ENCODE peak calls at places on chromosomes 6 and 20, in four cellular contexts. V is activated B cell treated with CpG ODN at 0.5 μM for 24 hours, K is adrenal gland, U is DND-41. Z is an unnamed sample.

GRCh38 chr20:57693002-57693582 is 16.7 kb downstream of the PMEPA1 start:
- DNase-seq in V (no peak), K (no peak), U (no peak), Z (peak; percentile 81)

GRCh38 chr6:101276066-101276465 is 117.4 kb upstream of the GRIK2 start:
- DNase-seq in K (no peak), V (no peak), U (no peak), Z (no peak)

GRCh38 chr6:28673800-28674671 is 148.4 kb downstream of the GPX5 start:
- DNase-seq in U (no peak), K (peak; percentile 18), V (no peak), Z (peak; percentile 75)

GRCh38 chr6:105308840-105309239 is 94.0 kb downstream of the PREP start:
- DNase-seq in V (no peak), U (no peak), K (no peak), Z (no peak)

GRCh38 chr20:38127920-38128528 is 37.0 kb downstream of the TGM2 start:
- DNase-seq in V (no peak), U (no peak), K (peak; percentile 5), Z (no peak)

GRCh38 chr6:71349976-71350615 is 61.5 kb downstream of the OGFRL1 start:
- DNase-seq in K (peak; percentile 34), V (no peak), U (no peak), Z (peak; percentile 13)

GRCh38 chr6:5995705-5996686 is 10.7 kb downstream of the NRN1 start:
- DNase-seq in K (peak; percentile 68), V (no peak), U (peak; percentile 41), Z (no peak)

GRCh38 chr6:105112577-105112976 is 67.2 kb downstream of the POPDC3 start:
- DNase-seq in K (no peak), V (no peak), U (no peak), Z (no peak)

GRCh38 chr20:10115021-10115420 is 80.2 kb downstream of the ANKEF1 start:
- DNase-seq in U (no peak), V (no peak), K (no peak), Z (peak; percentile 40)

GRCh38 chr6:57108691-57109090 is 18.7 kb downstream of the ZNF451 start:
- DNase-seq in U (no peak), K (no peak), V (no peak), Z (no peak)

GRCh38 chr6:12148317-12148801 is 136.2 kb downstream of the HIVEP1 start:
- DNase-seq in V (no peak), K (no peak), U (no peak), Z (peak; percentile 17)

GRCh38 chr20:48538058-48538825 is 289.6 kb downstream of the PREX1 start:
- DNase-seq in K (no peak), V (no peak), U (no peak), Z (peak; percentile 71)

DNA sequence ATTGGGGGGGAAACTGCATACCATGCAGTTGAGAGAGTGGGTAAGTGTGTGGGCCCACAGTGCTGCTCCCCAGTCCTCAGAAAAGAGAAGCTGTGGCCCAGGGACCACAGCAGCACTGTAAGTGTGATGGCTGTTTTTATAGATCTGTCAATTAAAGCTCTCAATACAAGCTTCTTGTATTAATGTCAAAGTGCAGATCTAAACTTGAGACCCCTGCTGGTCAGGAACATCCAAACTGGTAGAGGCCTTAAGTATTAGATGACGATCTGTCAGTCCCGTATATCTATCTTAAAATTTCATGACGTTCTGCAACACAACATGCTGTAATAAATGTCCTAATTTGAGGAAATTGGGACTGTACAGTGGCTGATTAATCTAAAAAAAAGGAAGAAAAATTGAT is 74.8 kb downstream of the TULP4 start:
- DNase-seq in V (no peak), K (no peak), U (no peak), Z (no peak)
- TF ChIP-seq CTCF in V (no peak), K (no peak), U (peak; percentile 38), Z (no peak)

GRCh38 chr6:109595998-109596397 is 95.0 kb downstream of the AK9 start:
- DNase-seq in K (no peak), U (peak; percentile 46), V (no peak), Z (peak; percentile 30)
- TF ChIP-seq CTCF in K (peak; percentile 14), U (peak; percentile 62), V (no peak), Z (peak; percentile 42)

GRCh38 chr6:77011929-77012545 is 451.3 kb downstream of the HTR1B start:
- DNase-seq in U (no peak), K (no peak), V (no peak), Z (no peak)

GRCh38 chr6:77015350-77015749 is 447.9 kb downstream of the HTR1B start:
- DNase-seq in K (no peak), V (no peak), U (no peak), Z (peak; percentile 38)

DNA sequence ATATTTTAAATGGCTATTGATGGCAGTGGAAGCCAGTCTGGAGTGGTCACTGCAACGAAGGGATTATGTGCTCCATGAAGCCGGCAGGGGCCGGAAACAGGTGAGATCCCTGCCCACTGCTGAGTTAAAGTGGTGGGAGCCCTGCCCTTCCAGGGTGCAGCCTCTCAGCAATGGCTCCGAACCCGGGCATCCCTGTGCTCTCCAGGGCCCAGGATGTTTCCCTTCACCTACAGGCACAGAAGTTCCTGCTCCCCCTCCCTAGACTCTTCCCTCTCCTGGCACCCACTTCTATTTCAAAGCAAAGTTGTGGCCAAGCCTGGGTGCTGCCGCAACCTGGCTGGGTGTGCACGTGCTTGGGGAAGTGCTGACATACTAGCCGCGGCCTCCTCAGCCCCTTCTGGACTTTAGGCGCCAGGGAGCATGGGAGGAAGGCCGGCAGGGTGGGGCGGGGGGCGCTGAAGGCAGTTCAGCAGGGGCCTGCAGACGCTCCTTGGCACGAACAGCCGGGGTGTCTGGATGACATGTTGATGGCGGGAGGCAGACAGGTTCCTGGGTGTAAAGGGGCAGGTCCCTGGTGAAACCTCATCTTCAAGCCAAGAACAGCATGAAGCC is 452.3 kb downstream of the HTR1B start:
- DNase-seq in U (no peak), V (no peak), K (no peak), Z (no peak)
- TF ChIP-seq CTCF in U (no peak), V (no peak), K (no peak), Z (no peak)

GRCh38 chr6:160992323-160993314 is 1.1 kb downstream of the MAP3K4 start:
- DNase-seq in U (peak; percentile 63), K (peak; percentile 55), V (no peak), Z (peak; percentile 78)
- TF ChIP-seq CTCF in U (peak; percentile 83), K (peak; percentile 47), V (no peak), Z (peak; percentile 40)

GRCh38 chr6:166772518-166772917 is 145.5 kb upstream of the RPS6KA2 start:
- DNase-seq in V (no peak), U (no peak), K (no peak), Z (peak; percentile 22)
- TF ChIP-seq CTCF in V (no peak), U (peak; percentile 25), K (no peak), Z (no peak)

DNA sequence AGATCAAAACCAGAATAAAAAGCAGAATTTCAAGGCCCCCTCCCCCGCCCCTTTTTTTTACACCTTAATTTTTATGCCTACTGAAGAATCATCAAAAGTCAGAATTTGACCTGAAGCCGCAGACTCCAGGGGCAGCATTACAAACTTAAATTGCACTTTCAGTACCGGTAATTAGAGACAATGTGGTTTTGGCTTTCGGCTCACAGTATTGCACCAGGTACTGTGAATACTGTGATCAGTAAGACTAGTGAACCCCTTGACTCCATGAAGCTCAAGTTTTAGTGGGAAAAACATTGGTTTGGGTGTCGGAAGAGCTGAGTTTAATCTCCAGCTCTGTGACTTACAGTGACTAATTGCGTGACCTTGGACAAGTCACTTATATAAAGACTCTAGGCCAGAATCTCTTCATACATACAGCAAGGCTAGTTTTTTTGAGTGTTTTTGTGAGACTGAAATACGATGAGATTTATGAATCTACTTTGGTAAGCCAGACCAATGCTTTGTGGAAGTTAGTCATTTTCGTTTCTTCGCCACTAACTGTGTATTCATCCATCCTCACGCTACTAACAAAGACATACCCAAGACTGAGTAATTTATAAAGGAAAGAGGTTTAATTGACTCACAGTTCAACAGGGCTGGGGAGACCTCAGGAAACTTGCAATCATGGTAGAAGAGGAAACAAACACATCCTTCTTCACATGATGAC is 114.7 kb downstream of the SASH1 start:
- DNase-seq in V (no peak), U (no peak), K (no peak), Z (no peak)
- TF ChIP-seq CTCF in V (no peak), U (no peak), K (no peak), Z (no peak)

GRCh38 chr6:37696220-37696840 is 1.4 kb downstream of the MDGA1 start:
- DNase-seq in V (peak; percentile 39), U (peak; percentile 26), K (peak; percentile 52), Z (no peak)
- TF ChIP-seq CTCF in V (no peak), U (no peak), K (no peak), Z (no peak)

GRCh38 chr6:120186080-120186479 is 836.5 kb upstream of the MAN1A1 start:
- DNase-seq in V (no peak), K (no peak), U (no peak), Z (no peak)
- TF ChIP-seq CTCF in V (no peak), K (no peak), U (no peak), Z (no peak)

Z was measured in MCF 10A.